ENCODE peak calls at places on chromosomes 3 and 15, in five cellular contexts. R, I, G, H and E are unnamed samples.

GRCh38 chr15:38696120-38696727 is 131.6 kb upstream of the RASGRP1 start:
- DNase-seq in R (no peak), I (no peak), G (peak; percentile 58), H (no peak), E (no peak)

GRCh38 chr3:174957081-174957480 is 97.9 kb downstream of the NAALADL2 start:
- DNase-seq in R (no peak), I (no peak), G (no peak), H (no peak), E (no peak)

GRCh38 chr15:45522931-45523331 is 376 bp upstream of the SLC30A4 start:
- DNase-seq in R (peak; percentile 52), I (no peak), G (no peak), H (peak; percentile 24), E (no peak)

GRCh38 chr3:78734048-78734637 is 1033.7 kb downstream of the ROBO1 start:
- DNase-seq in R (no peak), I (no peak), G (no peak), H (no peak), E (no peak)

GRCh38 chr3:37130448-37130847 is 43.9 kb downstream of the LRRFIP2 start:
- DNase-seq in R (no peak), I (no peak), G (no peak), H (no peak), E (no peak)

GRCh38 chr3:132180337-132180791 is 136.8 kb upstream of the ACP3 start:
- DNase-seq in R (no peak), I (no peak), G (no peak), H (peak; percentile 65), E (no peak)

GRCh38 chr3:35492846-35493245 is 146.5 kb upstream of the ARPP21 start:
- DNase-seq in R (no peak), I (no peak), G (no peak), H (no peak), E (no peak)

GRCh38 chr3:17979248-17979647 is 236.8 kb upstream of the TBC1D5 start:
- DNase-seq in R (no peak), I (no peak), G (no peak), H (peak; percentile 26), E (no peak)

GRCh38 chr3:71305246-71306206 is 278.0 kb downstream of the FOXP1 start:
- DNase-seq in R (peak; percentile 51), I (no peak), G (no peak), H (no peak), E (no peak)

GRCh38 chr15:75682181-75683135 is 30.2 kb downstream of the CSPG4 start:
- DNase-seq in R (no peak), I (no peak), G (no peak), H (no peak), E (no peak)

GRCh38 chr3:33076952-33077351 is 20.0 kb downstream of the GLB1 start:
- DNase-seq in R (no peak), I (no peak), G (no peak), H (no peak), E (no peak)

GRCh38 chr15:86572368-86572841 is 492.7 kb downstream of the AGBL1 start:
- DNase-seq in R (no peak), I (no peak), G (no peak), H (no peak), E (no peak)

GRCh38 chr15:62824111-62824737 is 218.3 kb upstream of the TPM1 start:
- DNase-seq in R (no peak), I (no peak), G (no peak), H (peak; percentile 29), E (no peak)

GRCh38 chr3:40116478-40117162 is 192.9 kb upstream of the EIF1B start:
- DNase-seq in R (no peak), I (no peak), G (no peak), H (no peak), E (no peak)

GRCh38 chr15:100901296-100901695 is 17.9 kb upstream of the LRRK1 start:
- DNase-seq in R (no peak), I (no peak), G (no peak), H (no peak), E (no peak)

GRCh38 chr15:53787349-53787748 is 27.9 kb upstream of the WDR72 start:
- DNase-seq in R (no peak), I (no peak), G (no peak), H (no peak), E (no peak)

GRCh38 chr15:77983091-77983707 is 94.3 kb downstream of the TBC1D2B start:
- DNase-seq in R (no peak), I (no peak), G (no peak), H (no peak), E (no peak)

GRCh38 chr15:64635486-64635815 is 139.9 kb downstream of the RBPMS2 start:
- DNase-seq in R (no peak), I (no peak), G (no peak), H (peak; percentile 63), E (no peak)

GRCh38 chr3:97579365-97579764 is 185.2 kb upstream of the ARL6 start:
- DNase-seq in R (no peak), I (no peak), G (no peak), H (peak; percentile 14), E (no peak)

GRCh38 chr15:81480645-81481053 is 106.6 kb upstream of the TMC3 start:
- DNase-seq in R (peak; percentile 54), I (no peak), G (no peak), H (peak; percentile 61), E (no peak)

GRCh38 chr3:32817561-32818430 is at the start of gene TRIM71:
- DNase-seq in R (no peak), I (no peak), G (no peak), H (peak; percentile 33), E (no peak)

GRCh38 chr3:31614162-31614921 is 81.6 kb downstream of the STT3B start:
- DNase-seq in R (no peak), I (no peak), G (no peak), H (no peak), E (no peak)

GRCh38 chr3:61580982-61581654 is 19.7 kb downstream of the PTPRG start:
- DNase-seq in R (no peak), I (no peak), G (no peak), H (no peak), E (no peak)

GRCh38 chr15:88243156-88243555 is 13.4 kb downstream of the NTRK3 start:
- DNase-seq in R (no peak), I (no peak), G (no peak), H (no peak), E (no peak)

GRCh38 chr3:33578325-33579180 is 138.3 kb upstream of the UBP1 start:
- DNase-seq in R (peak; percentile 48), I (no peak), G (no peak), H (peak; percentile 82), E (no peak)

GRCh38 chr3:150235799-150236198 is 172.3 kb upstream of the TSC22D2 start:
- DNase-seq in R (peak; percentile 53), I (no peak), G (no peak), H (no peak), E (no peak)

GRCh38 chr15:99101501-99101900 is 3.4 kb upstream of the SYNM start:
- DNase-seq in R (no peak), I (no peak), G (no peak), H (no peak), E (no peak)

GRCh38 chr3:109943181-109943580 is 605.8 kb upstream of the DPPA4 start:
- DNase-seq in R (no peak), I (no peak), G (no peak), H (no peak), E (no peak)

GRCh38 chr15:42375941-42376340 is 16.6 kb downstream of the CAPN3 start:
- DNase-seq in R (no peak), I (no peak), G (no peak), H (no peak), E (no peak)
- H3K27ac ChIP-seq in R (no peak overlapping the region), I (no peak overlapping the region), G (no peak overlapping the region), H (no peak overlapping the region), E (no peak overlapping the region)

GRCh38 chr3:138270245-138270644 is 59.4 kb downstream of the NME9 start:
- DNase-seq in R (no peak), I (no peak), G (no peak), H (no peak), E (no peak)

GRCh38 chr3:138267083-138267482 is 62.6 kb downstream of the NME9 start:
- DNase-seq in R (no peak), I (no peak), G (no peak), H (no peak), E (no peak)

GRCh38 chr3:138265745-138266144 is 63.9 kb downstream of the NME9 start:
- DNase-seq in R (no peak), I (no peak), G (no peak), H (no peak), E (no peak)

GRCh38 chr3:138271189-138271794 is 58.4 kb downstream of the NME9 start:
- DNase-seq in R (no peak), I (no peak), G (no peak), H (no peak), E (no peak)
- H3K27ac ChIP-seq in R (no peak overlapping the region), I (no peak overlapping the region), G (no peak overlapping the region), H (no peak overlapping the region), E (no peak overlapping the region)

DNA sequence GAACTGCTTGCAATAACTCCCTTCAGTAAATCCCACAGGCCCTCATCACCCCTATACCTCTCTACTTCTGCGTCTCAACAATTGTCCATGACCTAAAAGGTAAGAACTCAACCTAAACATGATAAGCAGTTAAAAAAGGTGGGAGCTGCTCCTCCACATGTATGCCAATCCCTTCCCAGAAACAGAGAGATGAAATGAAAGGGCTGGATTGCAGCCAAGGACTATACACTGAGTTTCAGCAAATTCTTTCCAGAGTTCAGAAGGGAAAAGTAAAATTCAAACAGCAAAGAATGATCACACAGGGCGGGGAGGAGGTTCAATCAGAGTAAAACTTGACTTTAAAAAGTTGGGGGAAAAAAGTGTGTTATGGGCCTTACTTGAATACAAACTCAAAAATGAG is 27.5 kb downstream of the PLOD2 start:
- DNase-seq in R (no peak), I (no peak), G (no peak), H (no peak), E (no peak)
- H3K27ac ChIP-seq in R (peak overlapping the region; percentile 89), I (no peak overlapping the region), G (no peak overlapping the region), H (peak overlapping the region; percentile 21), E (no peak overlapping the region)

GRCh38 chr3:42747581-42747980 is 25.5 kb downstream of the CCDC13 start:
- DNase-seq in R (peak; percentile 18), I (no peak), G (no peak), H (no peak), E (no peak)

GRCh38 chr3:42751609-42752008 is 21.4 kb downstream of the CCDC13 start:
- DNase-seq in R (peak; percentile 22), I (no peak), G (no peak), H (no peak), E (no peak)

GRCh38 chr3:42749025-42749752 is 23.9 kb downstream of the CCDC13 start:
- DNase-seq in R (peak; percentile 34), I (no peak), G (no peak), H (no peak), E (no peak)

GRCh38 chr3:42750834-42751233 is 22.2 kb downstream of the CCDC13 start:
- DNase-seq in R (peak; percentile 18), I (no peak), G (no peak), H (no peak), E (no peak)

GRCh38 chr3:42749753-42750231 is 23.3 kb downstream of the CCDC13 start:
- DNase-seq in R (peak; percentile 8), I (no peak), G (no peak), H (no peak), E (no peak)
- H3K27ac ChIP-seq in R (no peak overlapping the region), I (no peak overlapping the region), G (no peak overlapping the region), H (no peak overlapping the region), E (peak overlapping the region; percentile 2)

GRCh38 chr3:170506556-170506955 is 79.3 kb downstream of the SLC7A14 start:
- DNase-seq in R (no peak), I (no peak), G (no peak), H (peak; percentile 68), E (no peak)
- H3K27ac ChIP-seq in R (no peak overlapping the region), I (no peak overlapping the region), G (no peak overlapping the region), H (peak overlapping the region; percentile 72), E (peak overlapping the region; percentile 47)